ENCODE peak calls at places on chromosomes 7 and 10, in seven cellular contexts. One of them, this sample, is unnamed.

GRCh38 chr7:91875851-91876250 is 4.7 kb downstream of the MTERF1 start:
- DNase-seq in CD4-positive, alpha-beta T cell: no peak
- DNase-seq in M059J: no peak
- DNase-seq in activated CD4-positive, alpha-beta T cell treated with anti-CD3 and anti-CD28 coated beads, Interleukin-2, amount 50 U/mL, for 1 hour: no peak
- DNase-seq in uterus: no peak
- DNase-seq in activated gamma-delta T cell treated with anti-CD3 and anti-CD28 coated beads, Interleukin-2, amount 50 U/mL, for 16 hours: no peak
- DNase-seq in foreskin fibroblast: peak
- DNase-seq in this sample: no peak

GRCh38 chr7:33982425-33982786 is 77.1 kb downstream of the BMPER start:
- DNase-seq in foreskin fibroblast: peak
- DNase-seq in activated CD4-positive, alpha-beta T cell treated with anti-CD3 and anti-CD28 coated beads, Interleukin-2, amount 50 U/mL, for 1 hour: no peak
- DNase-seq in M059J: peak
- DNase-seq in uterus: no peak
- DNase-seq in CD4-positive, alpha-beta T cell: no peak
- DNase-seq in activated gamma-delta T cell treated with anti-CD3 and anti-CD28 coated beads, Interleukin-2, amount 50 U/mL, for 16 hours: no peak
- DNase-seq in this sample: no peak

GRCh38 chr10:113788604-113789083 is 37.2 kb downstream of the PLEKHS1 start:
- DNase-seq in foreskin fibroblast: peak
- DNase-seq in activated gamma-delta T cell treated with anti-CD3 and anti-CD28 coated beads, Interleukin-2, amount 50 U/mL, for 16 hours: no peak
- DNase-seq in CD4-positive, alpha-beta T cell: no peak
- DNase-seq in activated CD4-positive, alpha-beta T cell treated with anti-CD3 and anti-CD28 coated beads, Interleukin-2, amount 50 U/mL, for 1 hour: no peak
- DNase-seq in uterus: no peak
- DNase-seq in M059J: peak
- DNase-seq in this sample: no peak

GRCh38 chr10:89476676-89477075 is 58.7 kb downstream of the SLC16A12 start:
- DNase-seq in CD4-positive, alpha-beta T cell: no peak
- DNase-seq in activated CD4-positive, alpha-beta T cell treated with anti-CD3 and anti-CD28 coated beads, Interleukin-2, amount 50 U/mL, for 1 hour: no peak
- DNase-seq in M059J: peak
- DNase-seq in uterus: no peak
- DNase-seq in foreskin fibroblast: no peak
- DNase-seq in activated gamma-delta T cell treated with anti-CD3 and anti-CD28 coated beads, Interleukin-2, amount 50 U/mL, for 16 hours: no peak
- DNase-seq in this sample: no peak

GRCh38 chr7:16585540-16585939 is 58.9 kb downstream of the LRRC72 start:
- DNase-seq in uterus: no peak
- DNase-seq in activated gamma-delta T cell treated with anti-CD3 and anti-CD28 coated beads, Interleukin-2, amount 50 U/mL, for 16 hours: no peak
- DNase-seq in M059J: no peak
- DNase-seq in foreskin fibroblast: no peak
- DNase-seq in activated CD4-positive, alpha-beta T cell treated with anti-CD3 and anti-CD28 coated beads, Interleukin-2, amount 50 U/mL, for 1 hour: no peak
- DNase-seq in CD4-positive, alpha-beta T cell: no peak
- DNase-seq in this sample: no peak

GRCh38 chr7:6156734-6157133 is 115.7 kb downstream of the CYTH3 start:
- DNase-seq in M059J: no peak
- DNase-seq in foreskin fibroblast: no peak
- DNase-seq in uterus: no peak
- DNase-seq in activated CD4-positive, alpha-beta T cell treated with anti-CD3 and anti-CD28 coated beads, Interleukin-2, amount 50 U/mL, for 1 hour: no peak
- DNase-seq in CD4-positive, alpha-beta T cell: no peak
- DNase-seq in activated gamma-delta T cell treated with anti-CD3 and anti-CD28 coated beads, Interleukin-2, amount 50 U/mL, for 16 hours: no peak
- DNase-seq in this sample: no peak

GRCh38 chr7:27873981-27874957 is 134.3 kb downstream of the TAX1BP1 start:
- DNase-seq in activated gamma-delta T cell treated with anti-CD3 and anti-CD28 coated beads, Interleukin-2, amount 50 U/mL, for 16 hours: no peak
- DNase-seq in uterus: no peak
- DNase-seq in M059J: peak
- DNase-seq in activated CD4-positive, alpha-beta T cell treated with anti-CD3 and anti-CD28 coated beads, Interleukin-2, amount 50 U/mL, for 1 hour: no peak
- DNase-seq in CD4-positive, alpha-beta T cell: no peak
- DNase-seq in foreskin fibroblast: peak
- DNase-seq in this sample: no peak

GRCh38 chr10:103620891-103621777 is 127.6 kb downstream of the NEURL1 start:
- DNase-seq in activated gamma-delta T cell treated with anti-CD3 and anti-CD28 coated beads, Interleukin-2, amount 50 U/mL, for 16 hours: no peak
- DNase-seq in M059J: no peak
- DNase-seq in activated CD4-positive, alpha-beta T cell treated with anti-CD3 and anti-CD28 coated beads, Interleukin-2, amount 50 U/mL, for 1 hour: no peak
- DNase-seq in uterus: no peak
- DNase-seq in foreskin fibroblast: no peak
- DNase-seq in CD4-positive, alpha-beta T cell: no peak
- DNase-seq in this sample: no peak

GRCh38 chr7:8060241-8060640 is 91.6 kb downstream of the GLCCI1 start:
- DNase-seq in foreskin fibroblast: no peak
- DNase-seq in CD4-positive, alpha-beta T cell: no peak
- DNase-seq in activated CD4-positive, alpha-beta T cell treated with anti-CD3 and anti-CD28 coated beads, Interleukin-2, amount 50 U/mL, for 1 hour: no peak
- DNase-seq in uterus: no peak
- DNase-seq in M059J: peak
- DNase-seq in activated gamma-delta T cell treated with anti-CD3 and anti-CD28 coated beads, Interleukin-2, amount 50 U/mL, for 16 hours: no peak
- DNase-seq in this sample: no peak

GRCh38 chr7:143934526-143935340 is at the start of gene OR2F2:
- DNase-seq in CD4-positive, alpha-beta T cell: no peak
- DNase-seq in activated gamma-delta T cell treated with anti-CD3 and anti-CD28 coated beads, Interleukin-2, amount 50 U/mL, for 16 hours: no peak
- DNase-seq in activated CD4-positive, alpha-beta T cell treated with anti-CD3 and anti-CD28 coated beads, Interleukin-2, amount 50 U/mL, for 1 hour: no peak
- DNase-seq in M059J: no peak
- DNase-seq in uterus: no peak
- DNase-seq in foreskin fibroblast: peak
- DNase-seq in this sample: no peak

GRCh38 chr10:69057261-69057950 is 30.5 kb upstream of the SRGN start:
- DNase-seq in M059J: no peak
- DNase-seq in activated CD4-positive, alpha-beta T cell treated with anti-CD3 and anti-CD28 coated beads, Interleukin-2, amount 50 U/mL, for 1 hour: no peak
- DNase-seq in activated gamma-delta T cell treated with anti-CD3 and anti-CD28 coated beads, Interleukin-2, amount 50 U/mL, for 16 hours: no peak
- DNase-seq in foreskin fibroblast: no peak
- DNase-seq in CD4-positive, alpha-beta T cell: no peak
- DNase-seq in uterus: no peak
- DNase-seq in this sample: no peak

GRCh38 chr10:117370205-117370604 is 5.0 kb downstream of the PDZD8 start:
- DNase-seq in foreskin fibroblast: peak
- DNase-seq in CD4-positive, alpha-beta T cell: no peak
- DNase-seq in M059J: no peak
- DNase-seq in uterus: no peak
- DNase-seq in activated CD4-positive, alpha-beta T cell treated with anti-CD3 and anti-CD28 coated beads, Interleukin-2, amount 50 U/mL, for 1 hour: no peak
- DNase-seq in activated gamma-delta T cell treated with anti-CD3 and anti-CD28 coated beads, Interleukin-2, amount 50 U/mL, for 16 hours: no peak
- DNase-seq in this sample: no peak

GRCh38 chr7:25659841-25660240 is 431.6 kb upstream of the NPVF start:
- DNase-seq in uterus: peak
- DNase-seq in activated CD4-positive, alpha-beta T cell treated with anti-CD3 and anti-CD28 coated beads, Interleukin-2, amount 50 U/mL, for 1 hour: no peak
- DNase-seq in M059J: no peak
- DNase-seq in foreskin fibroblast: no peak
- DNase-seq in activated gamma-delta T cell treated with anti-CD3 and anti-CD28 coated beads, Interleukin-2, amount 50 U/mL, for 16 hours: no peak
- DNase-seq in CD4-positive, alpha-beta T cell: no peak
- DNase-seq in this sample: no peak

GRCh38 chr10:110610308-110610774 is 33.8 kb upstream of the RBM20 start:
- DNase-seq in activated CD4-positive, alpha-beta T cell treated with anti-CD3 and anti-CD28 coated beads, Interleukin-2, amount 50 U/mL, for 1 hour: peak
- DNase-seq in foreskin fibroblast: peak
- DNase-seq in CD4-positive, alpha-beta T cell: peak
- DNase-seq in uterus: peak
- DNase-seq in M059J: peak
- DNase-seq in activated gamma-delta T cell treated with anti-CD3 and anti-CD28 coated beads, Interleukin-2, amount 50 U/mL, for 16 hours: peak
- DNase-seq in this sample: no peak

GRCh38 chr7:138186951-138187351 is 110.7 kb downstream of the AKR1D1 start:
- DNase-seq in M059J: peak
- DNase-seq in uterus: no peak
- DNase-seq in activated CD4-positive, alpha-beta T cell treated with anti-CD3 and anti-CD28 coated beads, Interleukin-2, amount 50 U/mL, for 1 hour: no peak
- DNase-seq in activated gamma-delta T cell treated with anti-CD3 and anti-CD28 coated beads, Interleukin-2, amount 50 U/mL, for 16 hours: no peak
- DNase-seq in foreskin fibroblast: no peak
- DNase-seq in CD4-positive, alpha-beta T cell: no peak
- DNase-seq in this sample: no peak

GRCh38 chr7:5596046-5596895 is 172.6 kb upstream of the TNRC18 start:
- DNase-seq in M059J: peak
- DNase-seq in uterus: peak
- DNase-seq in activated gamma-delta T cell treated with anti-CD3 and anti-CD28 coated beads, Interleukin-2, amount 50 U/mL, for 16 hours: peak
- DNase-seq in foreskin fibroblast: peak
- DNase-seq in activated CD4-positive, alpha-beta T cell treated with anti-CD3 and anti-CD28 coated beads, Interleukin-2, amount 50 U/mL, for 1 hour: peak
- DNase-seq in CD4-positive, alpha-beta T cell: peak
- DNase-seq in this sample: peak